ENCODE peak calls at places on chromosomes 7 and 10, in eight cellular contexts. M is CD4-positive, alpha-beta T cell; P is lower lobe of right lung; L is PC-9; E is dorsolateral prefrontal cortex; U is left ventricle myocardium inferior; D is stomach; S is cardiac muscle cell. W is an unnamed sample.

GRCh38 chr10:122419890-122420623 is 34.4 kb upstream of the ARMS2 start:
- DNase-seq in M (no peak), U (no peak), S (peak), P (no peak), E (no peak), L (no peak), D (no peak), W (no peak)

GRCh38 chr10:78212134-78212785 is 178.6 kb downstream of the RPS24 start:
- DNase-seq in U (peak), E (peak), L (no peak), S (no peak), M (no peak), P (no peak), D (no peak), W (no peak)

GRCh38 chr10:71963756-71964668 is at the start of gene CHST3:
- DNase-seq in P (peak), D (peak), L (peak), S (peak), E (no peak), U (peak), M (no peak), W (no peak)

GRCh38 chr10:89531359-89531758 is 4.0 kb downstream of the SLC16A12 start:
- DNase-seq in D (no peak), U (no peak), P (no peak), E (no peak), L (no peak), S (no peak), M (no peak), W (no peak)

GRCh38 chr10:29554660-29555059 is 80.1 kb downstream of the SVIL start:
- DNase-seq in E (no peak), U (no peak), S (peak), M (no peak), L (no peak), D (no peak), P (no peak), W (no peak)

GRCh38 chr7:79507161-79507560 is 53.7 kb upstream of the MAGI2 start:
- DNase-seq in U (no peak), L (no peak), E (no peak), M (no peak), S (no peak), D (no peak), P (no peak), W (no peak)

GRCh38 chr10:14601872-14602725 is 172.6 kb downstream of the FAM107B start:
- DNase-seq in M (peak), D (peak), P (peak), U (no peak), S (peak), E (no peak), L (peak), W (no peak)

GRCh38 chr10:111835562-111835961 is 348.0 kb downstream of the GPAM start:
- DNase-seq in U (no peak), E (no peak), L (no peak), M (no peak), S (no peak), P (no peak), D (no peak), W (no peak)

GRCh38 chr7:142250705-142251104 is 7.2 kb downstream of the PRSS58 start:
- DNase-seq in S (no peak), E (no peak), M (no peak), D (no peak), P (no peak), U (no peak), L (no peak), W (no peak)

GRCh38 chr7:82158327-82158726 is 285.2 kb downstream of the CACNA2D1 start:
- DNase-seq in U (no peak), S (no peak), L (no peak), M (no peak), P (no peak), E (no peak), D (no peak), W (no peak)
- H3K27ac ChIP-seq in U (no peak), S (no peak), L (no peak), M (no peak), P (no peak), E (no peak), D (no peak), W (no peak)

DNA sequence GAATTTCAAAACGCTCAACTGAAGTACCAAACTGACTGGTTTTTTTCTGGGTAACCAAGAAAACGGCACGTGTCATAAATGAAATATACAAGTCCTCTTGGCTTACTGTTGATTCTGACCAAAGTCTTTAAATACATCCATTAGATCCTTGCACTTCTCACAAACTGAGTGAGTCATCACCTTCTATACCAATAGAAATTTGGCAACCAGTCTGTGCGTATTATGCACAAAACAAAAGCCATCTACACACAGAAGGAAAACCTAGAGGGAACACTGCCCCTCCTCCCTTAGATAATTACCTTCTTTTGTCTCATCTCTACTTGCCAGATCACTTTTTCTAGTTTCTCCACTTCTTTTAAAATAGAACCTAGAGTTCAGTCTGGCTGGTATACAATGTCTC is 91.6 kb upstream of the ATP6V0A4 start:
- DNase-seq in S (peak), E (no peak), M (no peak), D (no peak), L (no peak), U (no peak), P (no peak), W (no peak)
- H3K27ac ChIP-seq in S (no peak), E (no peak), M (no peak), D (no peak), L (peak), U (no peak), P (no peak), W (no peak)

GRCh38 chr7:51069411-51070083 is 247.1 kb downstream of the COBL start:
- DNase-seq in P (no peak), E (no peak), D (no peak), U (no peak), L (peak), M (no peak), S (no peak), W (no peak)
- H3K27ac ChIP-seq in P (no peak), E (peak), D (no peak), U (peak), L (no peak), M (no peak), S (no peak), W (no peak)

GRCh38 chr7:50268990-50269389 is 35.5 kb upstream of the IKZF1 start:
- DNase-seq in S (no peak), M (no peak), E (no peak), P (no peak), L (no peak), U (no peak), D (no peak), W (no peak)

GRCh38 chr7:50268223-50268622 is 36.3 kb upstream of the IKZF1 start:
- DNase-seq in U (no peak), P (no peak), D (no peak), L (no peak), E (no peak), S (no peak), M (no peak), W (no peak)

GRCh38 chr7:50266893-50267386 is 37.6 kb upstream of the IKZF1 start:
- DNase-seq in S (no peak), D (peak), L (no peak), U (peak), E (no peak), P (peak), M (peak), W (no peak)

GRCh38 chr7:50265968-50266694 is 38.4 kb upstream of the IKZF1 start:
- DNase-seq in M (no peak), E (no peak), L (no peak), S (no peak), P (no peak), U (no peak), D (no peak), W (no peak)

DNA sequence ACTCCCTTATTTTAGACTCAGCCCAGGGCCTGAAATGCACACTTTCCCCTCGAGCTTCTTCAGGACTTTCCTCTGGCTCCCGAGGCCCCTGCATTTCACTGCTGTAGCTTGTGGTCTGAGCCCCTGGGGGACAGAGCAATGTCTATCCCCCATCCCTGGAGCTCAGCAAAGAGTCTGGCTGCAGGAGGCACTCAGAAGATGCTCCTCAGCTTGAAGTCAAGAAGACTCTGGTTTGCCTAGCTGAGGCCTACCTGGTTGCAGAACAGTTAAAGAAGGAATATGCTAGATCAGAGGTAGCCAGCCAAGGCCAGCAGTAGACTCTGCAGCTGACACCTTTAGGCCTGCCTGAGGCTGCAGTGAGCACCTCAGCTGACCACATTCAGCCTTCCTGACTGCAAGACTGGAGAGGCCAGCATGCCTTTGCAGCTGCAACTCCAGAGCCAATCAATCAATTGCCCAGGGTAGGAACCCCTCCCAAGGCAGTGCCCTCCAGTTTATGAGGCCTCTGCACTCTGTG is 36.9 kb upstream of the IKZF1 start:
- DNase-seq in E (no peak), M (no peak), P (no peak), S (no peak), D (no peak), U (no peak), L (no peak), W (no peak)
- H3K27ac ChIP-seq in E (no peak), M (peak), P (peak), S (no peak), D (no peak), U (no peak), L (no peak), W (no peak)

GRCh38 chr10:119289227-119289925 is 82.0 kb downstream of the GRK5 start:
- DNase-seq in L (no peak), S (no peak), D (peak), E (no peak), P (no peak), M (no peak), U (no peak), W (no peak)
- H3K27ac ChIP-seq in L (peak), S (no peak), D (peak), E (peak), P (peak), M (peak), U (peak), W (peak)